ENCODE peak calls at places on chromosomes 6 and 20, in six cellular contexts. A is AG04450, R is HL-60, G is GM12865, W is osteocyte, O is glutamatergic neuron. I is an unnamed sample.

GRCh38 chr20:21436186-21436585 is 38.9 kb upstream of the NKX2-4 start:
- DNase-seq in A (no peak), W (no peak), R (no peak), O (no peak), G (no peak), I (no peak)

GRCh38 chr20:43372051-43372450 is 85.6 kb upstream of the SRSF6 start:
- DNase-seq in R (no peak), A (no peak), W (no peak), O (no peak), G (no peak), I (no peak)

GRCh38 chr6:33126101-33126714 is 50.4 kb downstream of the HLA-DPB1 start:
- DNase-seq in A (no peak), W (no peak), R (peak), G (peak), O (peak), I (no peak)

GRCh38 chr6:143805832-143806281 is 37.3 kb upstream of the LTV1 start:
- DNase-seq in R (no peak), A (peak), O (no peak), G (no peak), W (no peak), I (no peak)

GRCh38 chr20:52291109-52291508 is 99.5 kb upstream of the ZFP64 start:
- DNase-seq in G (no peak), O (peak), A (no peak), W (no peak), R (no peak), I (no peak)

GRCh38 chr20:17785007-17785406 is 85.2 kb downstream of the BANF2 start:
- DNase-seq in O (no peak), G (no peak), A (no peak), W (no peak), R (no peak), I (no peak)

GRCh38 chr6:148967546-148967945 is 220.7 kb downstream of the UST start:
- DNase-seq in W (no peak), A (no peak), O (no peak), R (no peak), G (no peak), I (no peak)

GRCh38 chr6:30821862-30822784 is 62.2 kb upstream of the DDR1 start:
- DNase-seq in G (peak), O (no peak), W (no peak), A (no peak), R (no peak), I (no peak)

GRCh38 chr6:111175135-111175534 is 87.8 kb downstream of the SLC16A10 start:
- DNase-seq in A (no peak), W (no peak), G (no peak), R (no peak), O (no peak), I (no peak)

GRCh38 chr6:27687154-27688013 is 214.5 kb upstream of the ZNF184 start:
- DNase-seq in G (peak), W (peak), A (no peak), O (peak), R (peak), I (peak)

GRCh38 chr6:124994648-124995047 is 32.4 kb downstream of the RNF217 start:
- DNase-seq in A (no peak), R (no peak), O (no peak), G (no peak), W (no peak), I (no peak)

GRCh38 chr6:79466222-79466834 is 70.9 kb downstream of the LCA5 start:
- DNase-seq in G (peak), A (no peak), R (no peak), W (no peak), O (no peak), I (no peak)

GRCh38 chr6:167569041-167569805 is 244.3 kb downstream of the TTLL2 start:
- DNase-seq in A (no peak), W (peak), G (no peak), O (no peak), R (no peak), I (no peak)

GRCh38 chr20:23298155-23298554 is 52.4 kb upstream of the NXT1 start:
- DNase-seq in R (no peak), W (no peak), G (no peak), A (no peak), O (no peak), I (no peak)

GRCh38 chr6:114140416-114140815 is 169.5 kb upstream of the HDAC2 start:
- DNase-seq in R (no peak), W (no peak), O (no peak), G (no peak), A (no peak), I (no peak)

GRCh38 chr20:21529863-21530262 is 16.0 kb upstream of the NKX2-2 start:
- DNase-seq in W (peak), G (peak), O (no peak), R (no peak), A (no peak), I (no peak)

DNA sequence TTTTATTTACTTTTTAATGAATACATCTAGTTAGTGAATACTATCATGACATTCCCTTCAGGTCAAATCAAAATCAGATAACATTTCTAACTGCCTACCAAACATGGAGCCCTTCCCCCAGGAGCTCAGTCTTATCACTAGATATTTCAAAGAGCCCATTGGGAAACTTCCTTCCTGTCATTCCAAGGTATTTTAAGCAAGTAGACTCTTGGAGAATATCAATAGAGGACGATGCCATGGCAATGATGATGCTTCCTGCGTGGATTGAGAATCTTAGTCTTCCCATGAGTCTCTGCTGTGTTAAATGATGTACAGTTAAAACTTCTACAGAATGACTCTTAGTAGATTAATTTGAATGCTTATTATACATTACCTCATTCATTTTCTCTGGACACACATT is 384.9 kb downstream of the CENPW start:
- DNase-seq in G (no peak), O (no peak), R (no peak), A (no peak), W (no peak), I (no peak)
- TF ChIP-seq CTCF in G (no peak), O (no peak), R (no peak), A (no peak), W (no peak), I (no peak)

GRCh38 chr6:119077643-119078448 is 618 bp downstream of the FAM184A start:
- DNase-seq in W (no peak), G (peak), A (no peak), R (no peak), O (peak), I (no peak)

GRCh38 chr6:119076173-119076965 is 2.1 kb downstream of the FAM184A start:
- DNase-seq in W (no peak), O (no peak), R (no peak), G (no peak), A (no peak), I (no peak)

GRCh38 chr6:119076966-119077642 is 1.4 kb downstream of the FAM184A start:
- DNase-seq in G (no peak), W (no peak), A (no peak), O (no peak), R (no peak), I (no peak)

GRCh38 chr6:119079288-119079809 is 885 bp upstream of the FAM184A start:
- DNase-seq in G (no peak), W (no peak), A (no peak), O (no peak), R (no peak), I (no peak)

GRCh38 chr6:119078449-119079287 is at the start of gene FAM184A:
- DNase-seq in G (peak), O (peak), A (no peak), W (peak), R (peak), I (no peak)
- TF ChIP-seq CTCF in G (peak), O (peak), A (no peak), W (peak), R (peak), I (peak)

GRCh38 chr20:3970016-3970415 is 45.3 kb downstream of the RNF24 start:
- DNase-seq in W (no peak), A (no peak), R (no peak), G (no peak), O (no peak), I (no peak)
- TF ChIP-seq CTCF in W (no peak), A (no peak), R (no peak), G (no peak), O (no peak), I (no peak)

GRCh38 chr20:37119356-37120036 is 23.7 kb upstream of the RBL1 start:
- DNase-seq in W (no peak), R (no peak), A (no peak), O (no peak), G (no peak), I (no peak)
- TF ChIP-seq CTCF in W (no peak), R (no peak), A (no peak), O (no peak), G (no peak), I (no peak)